ENCODE peak calls at places on chromosomes 4 and X, in six cellular contexts. H is NCI-H1092 treated with DMSO at 0.1 percent for 48 hours; O is stimulated activated CD4-positive, alpha-beta T cell treated with anti-CD3 and anti-CD28 coated beads, Interleukin-2, amount 100 ng/mL, for 48 hours; P is GF-D8; K is right cardiac atrium; B is NCI-H1105 treated with DMSO at 0.1 percent for 48 hours. I is an unnamed sample.
A peak's percentile ranks its signal among the peaks of the same experiment; 100 is the strongest.

GRCh38 chr4:147192679-147193078 is 247.0 kb upstream of the TTC29 start:
- DNase-seq in H (no peak), O (no peak), P (no peak), K (no peak), B (no peak), I (no peak)

GRCh38 chrX:100975212-100975611 is 5.7 kb downstream of the ARL13A start:
- DNase-seq in H (no peak), O (no peak), P (no peak), K (no peak), B (no peak), I (no peak)

GRCh38 chrX:78997870-78998558 is 52.8 kb downstream of the P2RY10 start:
- DNase-seq in H (no peak), O (no peak), P (no peak), K (no peak), B (no peak), I (no peak)

GRCh38 chr4:128322986-128323385 is 35.4 kb upstream of the PGRMC2 start:
- DNase-seq in H (no peak), O (no peak), P (no peak), K (no peak), B (no peak), I (no peak)

GRCh38 chr4:183211533-183211932 is 108.5 kb downstream of the CLDN22 start:
- DNase-seq in H (no peak), O (no peak), P (no peak), K (no peak), B (no peak), I (no peak)

GRCh38 chrX:69163936-69164741 is 1.1 kb downstream of the PJA1 start:
- DNase-seq in H (peak; percentile 60), O (peak; percentile 8), P (no peak), K (peak; percentile 26), B (peak; percentile 16), I (peak; percentile 14)

GRCh38 chr4:40550900-40551546 is 78.6 kb downstream of the RBM47 start:
- DNase-seq in H (peak; percentile 60), O (no peak), P (peak; percentile 39), K (no peak), B (no peak), I (peak; percentile 21)

GRCh38 chr4:116688536-116688935 is 396.8 kb downstream of the TRAM1L1 start:
- DNase-seq in H (no peak), O (no peak), P (no peak), K (no peak), B (no peak), I (no peak)

GRCh38 chr4:148735432-148736155 is 293.4 kb upstream of the NR3C2 start:
- DNase-seq in H (no peak), O (no peak), P (no peak), K (no peak), B (no peak), I (no peak)

GRCh38 chr4:125765936-125766335 is 451.2 kb downstream of the FAT4 start:
- DNase-seq in H (no peak), O (no peak), P (no peak), K (no peak), B (no peak), I (no peak)

GRCh38 chr4:57154191-57154590 is 44.0 kb upstream of the IGFBP7 start:
- DNase-seq in H (no peak), O (no peak), P (no peak), K (no peak), B (no peak), I (no peak)

GRCh38 chrX:113514906-113515305 is 674.3 kb upstream of the AMOT start:
- DNase-seq in H (no peak), O (no peak), P (no peak), K (no peak), B (no peak), I (no peak)

GRCh38 chrX:148574247-148574973 is 74.0 kb downstream of the AFF2 start:
- DNase-seq in H (no peak), O (no peak), P (no peak), K (no peak), B (no peak), I (no peak)

GRCh38 chr4:41327770-41328169 is 71.0 kb downstream of the UCHL1 start:
- DNase-seq in H (no peak), O (no peak), P (no peak), K (no peak), B (no peak), I (no peak)

GRCh38 chr4:78219825-78220224 is 162.7 kb downstream of the FRAS1 start:
- DNase-seq in H (no peak), O (no peak), P (no peak), K (no peak), B (no peak), I (no peak)

GRCh38 chrX:34300871-34301270 is 168.8 kb upstream of the FAM47A start:
- DNase-seq in H (peak; percentile 28), O (peak; percentile 0), P (no peak), K (no peak), B (peak; percentile 1), I (peak; percentile 50)

GRCh38 chrX:81195712-81196111 is 6.0 kb downstream of the HMGN5 start:
- DNase-seq in H (peak; percentile 35), O (peak; percentile 47), P (no peak), K (peak; percentile 18), B (peak; percentile 29), I (peak; percentile 63)

GRCh38 chr4:2595436-2595835 is 59.0 kb downstream of the FAM193A start:
- DNase-seq in H (no peak), O (no peak), P (no peak), K (no peak), B (no peak), I (no peak)

GRCh38 chr4:30718021-30718888 is 1.9 kb upstream of the PCDH7 start:
- DNase-seq in H (peak; percentile 54), O (no peak), P (no peak), K (peak; percentile 62), B (peak; percentile 28), I (peak; percentile 50)

GRCh38 chr4:112183252-112183651 is 38.0 kb downstream of the FAM241A start:
- DNase-seq in H (no peak), O (no peak), P (no peak), K (no peak), B (no peak), I (peak; percentile 40)

GRCh38 chrX:153971124-153971631 is 440 bp downstream of the HCFC1 start:
- DNase-seq in H (peak; percentile 82), O (peak; percentile 72), P (peak; percentile 49), K (peak; percentile 94), B (peak; percentile 83), I (peak; percentile 93)

GRCh38 chrX:71669492-71669891 is 2.1 kb downstream of the LOC101059915 start:
- DNase-seq in H (no peak), O (no peak), P (no peak), K (no peak), B (no peak), I (no peak)

GRCh38 chr4:79906306-79906705 is 166.7 kb downstream of the ANTXR2 start:
- DNase-seq in H (no peak), O (no peak), P (no peak), K (no peak), B (no peak), I (no peak)

GRCh38 chrX:87941841-87942240 is 424.2 kb downstream of the KLHL4 start:
- DNase-seq in H (no peak), O (no peak), P (no peak), K (no peak), B (no peak), I (no peak)

GRCh38 chrX:44343412-44343942 is at the start of gene EFHC2:
- DNase-seq in H (no peak), O (peak; percentile 10), P (no peak), K (peak; percentile 47), B (no peak), I (peak; percentile 26)